ENCODE peak calls at places on chromosome 19, in eight cellular contexts. E, L, B, A, I, Z, S and G are unnamed samples. For H3K4me1, the result is how much of the 10 kb centered on the place peaks cover.

GRCh38 chr19:12064266-12065099 is at the start of gene ZNF844:
- DNase-seq in E (peak), L (peak), B (peak), A (peak), I (peak), Z (peak), S (peak), G (peak)

GRCh38 chr19:17602217-17602616 is 46.8 kb downstream of the COLGALT1 start:
- DNase-seq in E (no peak), L (no peak), B (no peak), A (no peak), I (peak), Z (no peak), S (no peak), G (no peak)

GRCh38 chr19:39502640-39503417 is 4.1 kb downstream of the DLL3 start:
- DNase-seq in E (peak), L (peak), B (peak), A (peak), I (peak), Z (peak), S (peak), G (peak)

GRCh38 chr19:38836438-38837303 is 5.1 kb upstream of the ECH1 start:
- DNase-seq in E (no peak), L (no peak), B (no peak), A (no peak), I (no peak), Z (no peak), S (no peak), G (peak)

GRCh38 chr19:4578552-4579248 is 19.2 kb upstream of the SEMA6B start:
- DNase-seq in E (no peak), L (no peak), B (no peak), A (no peak), I (no peak), Z (no peak), S (peak), G (no peak)

GRCh38 chr19:39345956-39346355 is 3.7 kb downstream of the SAMD4B start:
- DNase-seq in E (no peak), L (no peak), B (no peak), A (no peak), I (no peak), Z (no peak), S (no peak), G (no peak)

GRCh38 chr19:30339624-30340525 is 32.3 kb upstream of the ZNF536 start:
- DNase-seq in E (no peak), L (no peak), B (no peak), A (peak), I (no peak), Z (no peak), S (no peak), G (no peak)

GRCh38 chr19:10353793-10354391 is 14.5 kb upstream of the ICAM3 start:
- DNase-seq in E (peak), L (peak), B (peak), A (no peak), I (peak), Z (no peak), S (peak), G (peak)

GRCh38 chr19:48683349-48683748 is 10.5 kb upstream of the NTN5 start:
- DNase-seq in E (peak), L (peak), B (peak), A (no peak), I (no peak), Z (no peak), S (no peak), G (no peak)

GRCh38 chr19:34556500-34556899 is 74.9 kb downstream of the WTIP start:
- DNase-seq in E (no peak), L (no peak), B (no peak), A (no peak), I (peak), Z (no peak), S (peak), G (no peak)

GRCh38 chr19:54459282-54460229 is 4.0 kb downstream of the LENG9 start:
- DNase-seq in E (no peak), L (no peak), B (no peak), A (no peak), I (no peak), Z (no peak), S (no peak), G (peak)

GRCh38 chr19:38784224-38784623 is 4.8 kb upstream of the LGALS7B start:
- DNase-seq in E (no peak), L (peak), B (no peak), A (no peak), I (no peak), Z (no peak), S (peak), G (no peak)

GRCh38 chr19:49132974-49133609 is 13.7 kb downstream of the PPFIA3 start:
- DNase-seq in E (peak), L (no peak), B (peak), A (peak), I (peak), Z (no peak), S (no peak), G (no peak)

GRCh38 chr19:30065680-30066606 is 123.9 kb downstream of the URI1 start:
- DNase-seq in E (no peak), L (no peak), B (no peak), A (peak), I (no peak), Z (no peak), S (no peak), G (no peak)

GRCh38 chr19:52397310-52398090 is at the start of gene ZNF528:
- DNase-seq in E (peak), L (peak), B (peak), A (peak), I (peak), Z (peak), S (peak), G (peak)

GRCh38 chr19:49870309-49870901 is 3.0 kb upstream of the PNKP start:
- DNase-seq in E (no peak), L (no peak), B (peak), A (no peak), I (no peak), Z (no peak), S (no peak), G (no peak)

GRCh38 chr19:5072115-5072514 is 103.2 kb downstream of the KDM4B start:
- DNase-seq in E (no peak), L (no peak), B (no peak), A (no peak), I (no peak), Z (no peak), S (no peak), G (no peak)

GRCh38 chr19:11261902-11262839 is at the start of gene DOCK6:
- DNase-seq in E (peak), L (no peak), B (peak), A (peak), I (peak), Z (peak), S (peak), G (peak)

GRCh38 chr19:49976496-49976895 is 15.5 kb upstream of the SIGLEC11 start:
- DNase-seq in E (no peak), L (peak), B (no peak), A (no peak), I (no peak), Z (no peak), S (no peak), G (no peak)

DNA sequence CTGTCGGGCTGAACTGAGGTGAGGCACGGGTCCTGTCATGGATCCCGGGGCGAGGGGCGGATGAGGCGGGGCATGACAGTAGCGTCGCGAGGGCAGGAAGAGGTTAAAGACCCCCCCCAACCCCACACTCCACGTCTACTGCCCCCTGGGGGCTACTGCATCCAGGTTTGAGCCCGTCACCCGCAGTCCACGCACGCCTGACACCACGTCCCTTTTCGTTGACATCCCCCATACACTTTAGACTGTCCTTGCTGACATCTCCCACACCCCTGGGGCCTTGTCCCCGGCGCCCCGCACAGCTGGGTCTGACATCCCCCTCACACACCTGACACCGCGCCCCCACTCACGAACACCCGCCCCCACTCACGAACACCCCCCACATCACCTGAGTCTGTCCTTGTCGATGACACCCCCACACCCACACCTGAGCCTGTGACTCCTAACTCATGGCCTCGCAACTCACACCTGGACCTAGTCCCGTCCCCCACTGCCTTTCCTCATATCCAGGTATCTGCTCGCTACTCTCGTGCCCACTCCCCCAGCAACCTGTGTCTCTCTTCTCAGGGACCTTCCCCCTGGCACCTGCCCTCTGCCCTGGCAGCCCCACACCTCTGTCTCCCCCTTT is 416 bp downstream of the SLC25A42 start:
- DNase-seq in E (peak), L (no peak), B (no peak), A (no peak), I (no peak), Z (no peak), S (no peak), G (no peak)
- H3K27ac ChIP-seq in E (peak), L (peak), B (peak), A (peak), I (no peak), Z (peak), S (no peak), G (no peak)

DNA sequence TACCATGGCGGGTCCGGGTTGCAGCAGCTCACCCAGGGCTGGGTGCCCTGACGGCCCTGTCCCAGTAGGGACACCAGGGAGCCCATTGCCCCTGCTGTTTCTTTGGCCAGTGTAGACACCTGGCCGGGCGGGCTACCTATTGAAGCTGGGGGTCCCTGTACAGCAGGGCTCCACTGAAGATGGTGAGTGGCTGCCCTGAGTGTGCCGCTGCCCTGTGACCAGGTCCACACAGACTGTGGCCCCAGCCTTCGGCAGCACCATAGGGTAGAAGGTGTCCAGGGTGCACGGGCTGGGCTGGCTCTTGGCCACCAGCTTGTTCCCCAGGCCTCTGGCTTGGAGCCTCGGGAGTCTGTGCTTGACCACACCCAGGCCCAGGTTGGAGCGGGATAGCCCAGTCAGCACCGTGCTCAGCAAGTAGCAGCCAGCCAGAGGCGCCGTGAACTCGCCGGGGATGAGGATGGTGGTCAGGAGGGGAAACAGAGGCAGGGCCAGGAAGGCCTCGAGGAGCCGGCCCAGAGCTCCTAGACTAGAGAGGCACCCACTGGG is 25.4 kb upstream of the NPAS1 start:
- DNase-seq in E (no peak), L (no peak), B (no peak), A (no peak), I (no peak), Z (no peak), S (no peak), G (no peak)
- H3K4me1 ChIP-seq in E (under half), L (under half), B (half or more), A (under half), I (under half), Z (under half), S (under half), G (under half)

DNA sequence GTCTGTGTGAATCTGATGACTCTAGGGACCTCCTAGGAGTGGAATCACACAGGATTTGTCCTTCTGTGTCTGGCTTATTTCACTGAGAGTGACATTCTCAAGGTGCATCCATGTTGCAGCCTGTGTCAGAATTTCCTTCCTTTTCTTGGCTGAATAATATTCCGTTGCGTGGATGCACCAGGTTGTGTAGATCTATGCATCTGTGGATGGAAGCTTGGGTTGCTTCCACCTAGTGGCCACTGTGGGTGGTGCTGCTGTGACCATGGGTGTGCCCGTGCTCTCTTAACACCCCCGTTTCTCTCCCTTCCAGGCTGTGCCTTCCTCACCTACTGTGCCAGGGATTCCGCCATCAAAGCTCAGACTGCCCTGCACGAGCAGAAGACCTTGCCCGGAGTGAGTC is 26.2 kb downstream of the CELF5 start:
- DNase-seq in E (no peak), L (no peak), B (no peak), A (no peak), I (peak), Z (peak), S (no peak), G (no peak)
- TF ChIP-seq CTCF in E (no peak), L (peak), B (no peak), A (no peak), I (peak), Z (peak), S (peak), G (peak)

GRCh38 chr19:1520203-1520780 is 3.6 kb upstream of the PLK5 start:
- DNase-seq in E (no peak), L (no peak), B (no peak), A (no peak), I (no peak), Z (no peak), S (no peak), G (no peak)

GRCh38 chr19:1521636-1522035 is 2.2 kb upstream of the PLK5 start:
- DNase-seq in E (no peak), L (no peak), B (no peak), A (no peak), I (no peak), Z (no peak), S (no peak), G (no peak)

GRCh38 chr19:1523412-1524205 is at the start of gene PLK5:
- DNase-seq in E (no peak), L (no peak), B (no peak), A (no peak), I (peak), Z (no peak), S (no peak), G (no peak)

GRCh38 chr19:1522838-1523237 is 1.0 kb upstream of the PLK5 start:
- DNase-seq in E (no peak), L (no peak), B (no peak), A (no peak), I (no peak), Z (no peak), S (no peak), G (no peak)

GRCh38 chr19:1522061-1522460 is 1.8 kb upstream of the PLK5 start:
- DNase-seq in E (no peak), L (no peak), B (no peak), A (no peak), I (no peak), Z (no peak), S (no peak), G (no peak)
- H3K27ac ChIP-seq in E (no peak), L (no peak), B (peak), A (no peak), I (no peak), Z (no peak), S (no peak), G (no peak)